ENCODE peak calls at places on chromosomes 7 and 10, in eight cellular contexts. D is HFFc6; B is NCI-H1092; Z is Right ventricle myocardium superior; A is CD8-positive, alpha-beta memory T cell; U is midbrain; W is endodermal cell; J is non-pigmented ciliary epithelial cell. V is an unnamed sample.
A peak's percentile ranks its signal among the peaks of the same experiment; 100 is the strongest.

GRCh38 chr10:4069491-4069890 is 284.5 kb upstream of the KLF6 start:
- DNase-seq in D (peak; percentile 51), B (no peak), Z (no peak), A (no peak), U (no peak), W (no peak), J (no peak), V (no peak)

GRCh38 chr7:141945356-141945755 is 1.4 kb downstream of the CLEC5A start:
- DNase-seq in D (no peak), B (no peak), Z (no peak), A (no peak), U (no peak), W (no peak), J (peak; percentile 34), V (no peak)

GRCh38 chr10:86372785-86373239 is 6.2 kb upstream of the GRID1 start:
- DNase-seq in D (no peak), B (no peak), Z (no peak), A (no peak), U (no peak), W (peak; percentile 27), J (no peak), V (no peak)

GRCh38 chr7:50781371-50781770 is 1.3 kb downstream of the GRB10 start:
- DNase-seq in D (no peak), B (no peak), Z (no peak), A (no peak), U (no peak), W (peak; percentile 44), J (no peak), V (no peak)

GRCh38 chr10:32501906-32502305 is 56.0 kb downstream of the CCDC7 start:
- DNase-seq in D (no peak), B (no peak), Z (no peak), A (no peak), U (no peak), W (peak; percentile 55), J (no peak), V (no peak)

GRCh38 chr10:6164271-6165095 is 38.2 kb upstream of the PFKFB3 start:
- DNase-seq in D (no peak), B (no peak), Z (no peak), A (no peak), U (no peak), W (no peak), J (no peak), V (peak; percentile 73)

GRCh38 chr10:34584164-34584563 is 230.9 kb downstream of the PARD3 start:
- DNase-seq in D (peak; percentile 70), B (no peak), Z (no peak), A (no peak), U (no peak), W (no peak), J (peak; percentile 67), V (no peak)

GRCh38 chr10:103680869-103681236 is 174.5 kb downstream of the SH3PXD2A start:
- DNase-seq in D (no peak), B (no peak), Z (no peak), A (no peak), U (no peak), W (no peak), J (no peak), V (no peak)

GRCh38 chr7:30992414-30992813 is 28.7 kb downstream of the GHRHR start:
- DNase-seq in D (no peak), B (no peak), Z (no peak), A (no peak), U (no peak), W (no peak), J (no peak), V (no peak)

GRCh38 chr7:83415840-83416239 is 233.1 kb downstream of the SEMA3E start:
- DNase-seq in D (no peak), B (no peak), Z (no peak), A (no peak), U (no peak), W (peak; percentile 49), J (no peak), V (no peak)

GRCh38 chr10:81473755-81474154 is 401.2 kb upstream of the NRG3 start:
- DNase-seq in D (no peak), B (no peak), Z (no peak), A (no peak), U (no peak), W (no peak), J (no peak), V (no peak)

GRCh38 chr7:73932364-73932763 is 71.4 kb downstream of the TMEM270 start:
- DNase-seq in D (peak; percentile 1), B (no peak), Z (no peak), A (no peak), U (no peak), W (no peak), J (no peak), V (no peak)

GRCh38 chr7:140697447-140698143 is 1.1 kb downstream of the NDUFB2 start:
- DNase-seq in D (no peak), B (no peak), Z (no peak), A (no peak), U (no peak), W (no peak), J (peak; percentile 11), V (no peak)

GRCh38 chr10:14254368-14254767 is 76.4 kb downstream of the FRMD4A start:
- DNase-seq in D (no peak), B (no peak), Z (no peak), A (no peak), U (no peak), W (no peak), J (no peak), V (no peak)

GRCh38 chr10:120217736-120218135 is 239.3 kb upstream of the PLPP4 start:
- DNase-seq in D (no peak), B (no peak), Z (no peak), A (no peak), U (no peak), W (no peak), J (no peak), V (no peak)

GRCh38 chr7:130904031-130904757 is 170.2 kb upstream of the KLF14 start:
- DNase-seq in D (peak; percentile 98), B (no peak), Z (no peak), A (no peak), U (no peak), W (no peak), J (no peak), V (no peak)

GRCh38 chr10:59625842-59626522 is 83.7 kb downstream of the SLC16A9 start:
- DNase-seq in D (peak; percentile 72), B (peak; percentile 39), Z (no peak), A (peak; percentile 51), U (peak; percentile 90), W (peak; percentile 75), J (peak; percentile 52), V (peak; percentile 58)

GRCh38 chr7:20064974-20065862 is 152.0 kb downstream of the MACC1 start:
- DNase-seq in D (peak; percentile 46), B (no peak), Z (no peak), A (no peak), U (no peak), W (no peak), J (peak; percentile 74), V (peak; percentile 16)

GRCh38 chr10:129035052-129035805 is 431.8 kb upstream of the MGMT start:
- DNase-seq in D (no peak), B (no peak), Z (no peak), A (peak; percentile 62), U (no peak), W (no peak), J (no peak), V (no peak)

GRCh38 chr7:127460077-127460476 is 67.6 kb upstream of the ZNF800 start:
- DNase-seq in D (no peak), B (no peak), Z (no peak), A (no peak), U (no peak), W (no peak), J (no peak), V (no peak)

GRCh38 chr10:130062201-130062600 is 48.4 kb downstream of the C10orf143 start:
- DNase-seq in D (no peak), B (no peak), Z (no peak), A (no peak), U (no peak), W (no peak), J (no peak), V (no peak)

GRCh38 chr10:120732643-120733313 is 118.4 kb upstream of the WDR11 start:
- DNase-seq in D (no peak), B (no peak), Z (no peak), A (no peak), U (no peak), W (no peak), J (no peak), V (no peak)

GRCh38 chr7:37971491-37971890 is 51.1 kb downstream of the EPDR1 start:
- DNase-seq in D (no peak), B (no peak), Z (no peak), A (no peak), U (no peak), W (no peak), J (no peak), V (no peak)

GRCh38 chr10:114686013-114686412 is 27.9 kb upstream of the ABLIM1 start:
- DNase-seq in D (no peak), B (no peak), Z (no peak), A (no peak), U (no peak), W (no peak), J (no peak), V (no peak)

GRCh38 chr10:42872865-42873435 is 90.4 kb downstream of the BMS1 start:
- DNase-seq in D (no peak), B (no peak), Z (no peak), A (no peak), U (no peak), W (peak; percentile 24), J (no peak), V (no peak)

GRCh38 chr10:36030516-36030915 is 388.4 kb upstream of the FZD8 start:
- DNase-seq in D (no peak), B (no peak), Z (no peak), A (no peak), U (no peak), W (no peak), J (no peak), V (no peak)

GRCh38 chr10:1400129-1400865 is 337.0 kb downstream of the ADARB2 start:
- DNase-seq in D (no peak), B (no peak), Z (no peak), A (no peak), U (no peak), W (peak; percentile 38), J (no peak), V (peak; percentile 1)

GRCh38 chr7:156947120-156947843 is 2.2 kb upstream of the NOM1 start:
- DNase-seq in D (no peak), B (peak; percentile 26), Z (no peak), A (no peak), U (peak; percentile 25), W (no peak), J (no peak), V (no peak)

GRCh38 chr7:158949359-158949758 is 93.0 kb downstream of the DYNC2I1 start:
- DNase-seq in D (no peak), B (no peak), Z (no peak), A (no peak), U (no peak), W (no peak), J (no peak), V (no peak)

GRCh38 chr7:131723926-131724325 is 167.5 kb upstream of the PODXL start:
- DNase-seq in D (no peak), B (no peak), Z (no peak), A (no peak), U (no peak), W (no peak), J (no peak), V (no peak)

GRCh38 chr10:114492351-114493037 is 88.2 kb upstream of the AFAP1L2 start:
- DNase-seq in D (no peak), B (no peak), Z (no peak), A (no peak), U (no peak), W (no peak), J (no peak), V (no peak)

GRCh38 chr7:124874644-124875163 is 54.9 kb downstream of the POT1 start:
- DNase-seq in D (no peak), B (no peak), Z (no peak), A (no peak), U (no peak), W (no peak), J (no peak), V (no peak)

GRCh38 chr7:151687523-151688235 is 168.0 kb upstream of the RHEB start:
- DNase-seq in D (peak; percentile 94), B (no peak), Z (peak; percentile 55), A (no peak), U (no peak), W (peak; percentile 93), J (peak; percentile 89), V (no peak)

GRCh38 chr7:1856966-1857441 is 186.9 kb downstream of the ELFN1 start:
- DNase-seq in D (no peak), B (no peak), Z (peak; percentile 36), A (peak; percentile 41), U (no peak), W (no peak), J (no peak), V (no peak)